ENCODE peak calls at places on chromosomes 13 and 19, in ten cellular contexts. T is stomach, X is GM12878, O is ovary, F is K562, E is sigmoid colon, R is esophagus muscularis mucosa, V is A549, N is transverse colon, Y is upper lobe of left lung. I is an unnamed sample. For H3K4me1, the result is how much of the 10 kb centered on the place peaks cover.

GRCh38 chr13:74290324-74290773 is 156.1 kb upstream of the KLF12 start:
- DNase-seq in O (peak), Y (no peak), F (no peak), T (no peak), V (no peak), X (no peak), E (no peak), R (no peak), N (peak), I (no peak)

GRCh38 chr19:51277112-51277511 is 26.2 kb downstream of the SIGLECL1 start:
- DNase-seq in R (no peak), N (no peak), V (no peak), X (no peak), Y (no peak), O (no peak), E (no peak), F (no peak), T (no peak), I (no peak)

GRCh38 chr13:60019119-60019993 is 144.4 kb downstream of the DIAPH3 start:
- DNase-seq in O (no peak), V (no peak), F (no peak), E (no peak), R (no peak), Y (no peak), T (no peak), X (peak), N (no peak), I (no peak)

GRCh38 chr13:80547885-80548284 is 207.0 kb upstream of the SPRY2 start:
- DNase-seq in T (no peak), X (no peak), E (no peak), F (peak), R (no peak), V (no peak), N (no peak), O (no peak), Y (no peak), I (no peak)

GRCh38 chr19:23914402-23915286 is at the start of gene ZNF726:
- DNase-seq in T (peak), O (peak), E (peak), V (peak), N (peak), X (peak), R (peak), Y (peak), F (peak), I (peak)

GRCh38 chr13:23626730-23627129 is 56.5 kb downstream of the TNFRSF19 start:
- DNase-seq in O (no peak), X (no peak), E (no peak), T (no peak), F (no peak), Y (no peak), N (no peak), R (no peak), V (no peak), I (no peak)

GRCh38 chr13:30224732-30225131 is 82.6 kb downstream of the KATNAL1 start:
- DNase-seq in E (no peak), Y (no peak), T (no peak), F (no peak), N (no peak), O (no peak), R (no peak), X (no peak), V (peak), I (no peak)

GRCh38 chr13:93190006-93190405 is 36.6 kb upstream of the GPC6 start:
- DNase-seq in N (no peak), R (no peak), F (no peak), O (no peak), E (no peak), V (no peak), Y (no peak), T (no peak), X (no peak), I (no peak)

GRCh38 chr13:47555235-47555634 is 445.8 kb downstream of the SUCLA2 start:
- DNase-seq in T (no peak), V (no peak), X (no peak), Y (no peak), F (no peak), N (no peak), E (no peak), O (no peak), R (no peak), I (no peak)

GRCh38 chr19:5958851-5959122 is 19.2 kb downstream of the RANBP3 start:
- DNase-seq in F (no peak), V (no peak), T (no peak), E (no peak), X (no peak), R (no peak), N (no peak), Y (peak), O (no peak), I (no peak)

GRCh38 chr19:5959260-5960004 is 18.5 kb downstream of the RANBP3 start:
- DNase-seq in X (no peak), V (no peak), O (no peak), F (no peak), R (no peak), N (no peak), Y (no peak), T (no peak), E (no peak), I (no peak)

GRCh38 chr19:5958074-5958850 is 19.7 kb downstream of the RANBP3 start:
- DNase-seq in E (no peak), N (no peak), T (no peak), F (no peak), V (no peak), R (no peak), O (no peak), X (no peak), Y (no peak), I (no peak)

GRCh38 chr19:5961969-5962945 is 15.7 kb downstream of the RANBP3 start:
- DNase-seq in E (no peak), R (no peak), V (no peak), O (no peak), Y (peak), N (peak), X (no peak), T (peak), F (no peak), I (no peak)

DNA sequence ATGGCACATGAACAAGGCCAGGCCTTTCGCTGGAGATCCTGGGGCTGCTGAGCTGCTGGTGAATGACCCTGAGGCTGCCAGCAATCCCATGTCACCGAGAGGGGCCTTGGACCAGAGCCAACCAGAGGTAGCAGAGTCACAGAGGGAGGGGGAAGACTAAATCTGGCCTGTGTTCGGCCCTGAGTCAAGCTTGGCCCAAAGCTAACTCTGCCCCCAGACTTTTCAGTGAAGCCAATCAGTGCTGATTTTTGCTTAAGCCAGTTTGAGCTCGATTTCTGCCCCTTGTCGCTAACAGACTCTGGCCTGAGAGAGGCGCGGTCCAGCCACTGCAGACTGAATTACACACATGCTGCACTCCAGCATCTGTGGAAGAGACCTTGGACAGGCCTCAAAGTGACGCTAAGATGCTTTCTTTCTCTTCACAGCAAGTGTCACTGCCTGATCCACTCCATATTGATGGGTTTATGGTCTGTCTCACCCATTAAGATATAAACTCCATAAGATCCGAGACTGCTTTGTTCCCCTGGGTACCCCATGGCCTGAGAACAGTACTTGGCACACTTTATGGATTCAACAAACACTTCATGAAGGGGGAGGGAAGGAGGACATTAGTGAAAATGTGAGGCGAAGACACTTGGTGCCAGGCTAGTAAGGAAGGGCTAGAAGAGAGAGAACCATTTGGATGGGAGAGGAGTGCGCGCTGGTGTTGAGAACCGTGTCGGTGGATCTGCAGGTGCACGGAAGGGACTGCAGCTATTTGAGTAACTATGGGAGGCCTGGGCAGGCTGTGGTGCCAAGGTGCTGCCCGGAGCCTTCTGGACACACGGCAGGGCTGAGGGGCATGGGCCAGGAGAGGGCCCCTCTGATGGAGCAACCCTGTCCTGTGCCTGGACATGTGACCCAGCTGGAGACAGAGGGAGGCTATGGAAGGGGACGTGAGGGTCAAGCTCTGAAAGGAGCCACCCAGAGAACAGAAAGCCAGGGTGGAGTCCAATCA is 17.6 kb downstream of the RANBP3 start:
- DNase-seq in Y (no peak), N (no peak), F (no peak), R (no peak), T (no peak), O (no peak), V (no peak), E (peak), X (no peak), I (no peak)
- H3K4me1 ChIP-seq in Y (half or more), N (half or more), F (under half), R (half or more), T (half or more), O (under half), V (under half), E (half or more), X (under half), I (half or more)

DNA sequence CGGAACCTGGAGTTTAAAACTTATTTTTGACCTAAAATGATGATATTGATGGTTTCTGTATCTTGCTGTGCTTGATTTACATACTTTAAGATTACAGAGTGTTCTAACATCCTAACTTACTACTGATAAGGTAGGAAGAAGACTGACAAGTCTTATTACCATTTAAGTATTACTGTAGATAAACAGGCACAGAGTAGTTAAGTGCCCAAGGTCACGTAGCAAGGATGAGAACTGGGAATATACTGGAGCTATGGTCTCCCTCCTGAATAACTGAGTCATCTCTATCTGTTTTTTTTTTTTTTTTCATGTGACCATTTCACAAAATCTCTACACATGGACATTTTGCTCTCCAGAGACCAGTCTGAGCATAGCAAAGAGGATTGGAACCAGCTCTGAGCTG is 173.4 kb downstream of the DNAJC15 start:
- DNase-seq in F (no peak), X (no peak), Y (no peak), E (no peak), N (no peak), T (no peak), O (no peak), V (no peak), R (no peak), I (no peak)
- TF ChIP-seq EP300 in F (no peak), X (no peak), Y (no peak), E (no peak), N (no peak), T (no peak), O (no peak), V (no peak), R (no peak), I (no peak)

GRCh38 chr13:33740134-33740538 is 77.8 kb upstream of the RFC3 start:
- DNase-seq in T (no peak), X (no peak), E (no peak), R (no peak), Y (no peak), F (no peak), N (no peak), V (no peak), O (no peak), I (no peak)

GRCh38 chr13:33742321-33742720 is 75.6 kb upstream of the RFC3 start:
- DNase-seq in O (no peak), F (no peak), R (no peak), N (no peak), Y (no peak), V (no peak), T (no peak), X (no peak), E (no peak), I (no peak)

GRCh38 chr13:33743438-33744368 is 74.2 kb upstream of the RFC3 start:
- DNase-seq in O (no peak), X (peak), R (no peak), V (no peak), F (no peak), E (no peak), Y (no peak), N (no peak), T (no peak), I (no peak)

GRCh38 chr13:33735276-33735675 is 82.7 kb upstream of the RFC3 start:
- DNase-seq in E (no peak), O (no peak), Y (no peak), N (no peak), X (no peak), R (no peak), V (no peak), F (no peak), T (no peak), I (no peak)

DNA sequence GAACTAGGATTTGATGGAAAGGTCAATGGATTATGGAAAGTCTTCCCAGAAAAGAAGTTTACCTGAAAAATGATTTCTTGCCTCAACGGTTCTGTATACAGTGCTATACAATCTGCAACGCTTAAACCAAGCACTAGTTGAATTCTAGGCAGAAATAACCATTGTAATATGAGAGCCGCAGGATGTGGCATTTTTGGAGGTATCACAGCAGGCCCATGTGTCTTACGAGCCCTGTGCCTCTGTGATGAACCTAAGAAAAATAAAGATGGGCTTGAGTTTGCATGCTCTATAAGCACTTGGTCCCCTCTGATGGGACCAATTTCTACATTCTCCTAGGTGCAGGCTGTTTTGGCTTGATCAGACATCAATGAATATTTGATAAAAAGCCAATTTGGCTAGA is 78.7 kb upstream of the RFC3 start:
- DNase-seq in O (no peak), Y (no peak), N (no peak), F (no peak), E (no peak), R (no peak), T (no peak), X (no peak), V (no peak), I (no peak)
- H3K4me1 ChIP-seq in O (under half), Y (under half), N (under half), F (under half), E (under half), R (under half), T (under half), X (under half), V (under half), I (under half)

GRCh38 chr13:27641711-27642502 is 20.2 kb downstream of the POLR1D start:
- DNase-seq in T (no peak), N (no peak), V (no peak), O (no peak), X (no peak), Y (no peak), R (no peak), E (no peak), F (no peak), I (no peak)
- TF ChIP-seq EP300 in T (no peak), N (no peak), V (no peak), O (no peak), X (no peak), Y (no peak), R (no peak), E (no peak), F (no peak), I (no peak)

DNA sequence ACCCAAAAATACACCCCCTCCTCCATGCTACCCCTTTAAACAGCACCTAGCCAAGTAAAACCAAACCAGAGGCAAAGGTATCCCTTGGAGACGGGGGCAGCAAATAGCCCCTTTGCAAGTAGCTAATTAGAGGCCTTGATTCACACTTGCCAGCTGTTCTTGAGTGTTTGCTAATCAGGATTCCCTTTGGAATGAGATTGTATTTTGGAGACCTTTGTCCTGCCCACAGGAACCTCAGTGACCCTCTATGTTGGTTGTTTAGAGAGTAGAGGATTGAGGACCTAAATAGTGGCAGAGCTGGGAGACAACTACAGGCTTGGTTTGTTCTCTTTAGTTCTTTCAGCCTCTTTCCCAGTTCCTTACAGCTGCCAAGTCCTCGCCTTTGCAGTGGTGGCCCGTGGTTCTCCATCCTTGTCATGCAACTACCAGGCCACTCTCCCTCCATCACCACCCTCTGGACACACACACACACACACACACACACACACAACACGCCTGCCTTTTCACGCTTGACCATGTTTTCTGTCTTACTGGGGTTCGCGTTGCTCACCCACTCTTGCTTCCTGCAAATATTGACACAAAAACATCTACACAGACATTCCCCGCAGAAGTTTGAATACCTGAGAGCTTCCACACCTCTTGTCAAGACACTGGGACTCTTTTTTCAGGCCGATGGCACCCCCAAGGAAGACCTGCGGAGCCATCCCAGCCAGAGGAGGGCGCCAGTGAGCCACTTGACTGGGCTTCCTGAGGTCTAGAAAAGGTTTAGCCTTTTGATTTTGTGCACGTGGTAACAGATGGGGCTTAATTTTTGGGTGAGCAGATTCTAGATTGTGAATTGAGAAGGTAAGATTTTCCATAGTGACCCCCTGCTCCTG is 80.0 kb upstream of the GPR183 start:
- DNase-seq in Y (no peak), X (peak), E (no peak), V (peak), F (peak), T (peak), O (no peak), R (no peak), N (peak), I (no peak)
- H3K4me1 ChIP-seq in Y (under half), X (under half), E (under half), V (under half), F (under half), T (under half), O (under half), R (under half), N (under half), I (under half)

DNA sequence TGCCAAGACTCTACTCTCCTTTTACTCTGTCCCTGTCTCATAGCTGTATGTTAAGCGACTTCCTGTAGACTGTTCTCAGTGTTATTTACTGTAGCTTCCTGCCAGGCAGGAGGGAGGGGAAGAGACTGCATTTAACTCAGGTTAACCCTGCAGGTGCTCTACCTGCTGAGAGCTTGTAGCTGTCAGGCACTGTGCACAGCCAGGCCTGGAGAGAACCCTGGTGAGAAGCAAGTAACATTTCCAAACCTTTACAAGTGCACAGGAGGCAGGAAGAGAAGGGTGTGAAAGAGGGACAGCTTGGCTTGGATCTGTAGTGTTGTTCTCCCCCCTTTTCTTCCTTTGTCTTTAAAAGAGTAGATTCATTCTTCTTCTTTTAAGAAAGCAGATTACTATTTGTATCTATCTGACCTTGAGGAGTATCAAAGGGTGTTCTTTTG is 167.1 kb downstream of the LMO7 start:
- DNase-seq in Y (no peak), F (no peak), R (no peak), V (no peak), N (peak), T (peak), X (no peak), O (no peak), E (no peak), I (no peak)
- TF ChIP-seq EP300 in Y (no peak), F (no peak), R (no peak), V (no peak), N (no peak), T (no peak), X (no peak), O (no peak), E (no peak), I (no peak)

GRCh38 chr19:16377521-16377920 is 52.9 kb downstream of the KLF2 start:
- DNase-seq in O (no peak), V (no peak), T (no peak), F (no peak), R (no peak), E (no peak), X (no peak), Y (no peak), N (no peak), I (no peak)

GRCh38 chr19:16375936-16376185 is 51.2 kb downstream of the KLF2 start:
- DNase-seq in X (no peak), E (no peak), R (no peak), N (no peak), F (no peak), V (no peak), Y (no peak), T (no peak), O (no peak), I (no peak)

GRCh38 chr19:16375157-16375935 is 50.7 kb downstream of the KLF2 start:
- DNase-seq in Y (no peak), N (no peak), F (no peak), X (no peak), V (no peak), E (no peak), R (no peak), T (no peak), O (no peak), I (no peak)

GRCh38 chr19:16376241-16376640 is 51.6 kb downstream of the KLF2 start:
- DNase-seq in F (no peak), T (no peak), E (no peak), O (no peak), Y (no peak), R (no peak), V (no peak), N (no peak), X (no peak), I (no peak)

DNA sequence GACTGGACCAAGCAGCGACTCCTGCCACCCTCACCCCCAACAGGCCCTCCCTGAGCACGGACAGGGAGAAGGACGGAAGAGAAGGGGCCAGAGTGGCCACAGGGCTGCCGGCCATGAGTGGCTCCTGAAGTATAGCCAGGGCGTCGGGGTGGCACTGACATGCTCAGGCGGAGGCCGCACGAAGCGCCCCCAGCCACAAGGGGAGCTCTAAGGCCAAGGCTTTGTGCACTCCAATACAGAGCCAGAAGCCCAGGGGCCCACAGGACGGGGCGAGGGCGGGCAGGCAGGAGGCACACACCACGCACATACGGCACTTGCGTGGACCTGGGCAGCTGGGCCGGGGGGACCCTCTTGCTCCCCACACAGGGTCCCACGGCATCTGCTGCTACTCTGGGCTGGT is 52.0 kb downstream of the KLF2 start:
- DNase-seq in T (no peak), O (no peak), Y (peak), N (no peak), R (no peak), E (no peak), F (peak), X (no peak), V (peak), I (no peak)
- H3K4me1 ChIP-seq in T (under half), O (under half), Y (under half), N (under half), R (under half), E (under half), F (under half), X (under half), V (under half), I (under half)

I was measured in tibial nerve.